ENCODE peak calls at places on chromosomes 5 and 9, in five cellular contexts. A, E, L, V and W are unnamed samples.

GRCh38 chr5:31378136-31378535 is 153.8 kb downstream of the DROSHA start:
- DNase-seq in V (no peak), A (no peak), E (no peak), L (no peak), W (no peak)

GRCh38 chr5:6774673-6775327 is 61.6 kb downstream of the TENT4A start:
- DNase-seq in L (no peak), V (peak; percentile 13), E (no peak), A (no peak), W (no peak)

GRCh38 chr9:123387686-123388085 is 31.7 kb downstream of the CRB2 start:
- DNase-seq in L (no peak), E (no peak), V (no peak), A (no peak), W (no peak)

GRCh38 chr5:60248900-60249299 is 355.4 kb upstream of the PDE4D start:
- DNase-seq in L (no peak), A (peak; percentile 38), V (no peak), E (no peak), W (no peak)

GRCh38 chr5:19733612-19734495 is 254.1 kb downstream of the CDH18 start:
- DNase-seq in L (no peak), V (no peak), A (no peak), E (no peak), W (no peak)

GRCh38 chr5:15326471-15326870 is 173.5 kb upstream of the FBXL7 start:
- DNase-seq in V (no peak), L (no peak), E (peak; percentile 36), A (no peak), W (no peak)

GRCh38 chr9:12923472-12924009 is 148.7 kb downstream of the LURAP1L start:
- DNase-seq in E (peak; percentile 99), L (peak; percentile 97), V (peak; percentile 95), A (no peak), W (no peak)

GRCh38 chr9:125747053-125747764 is at the start of gene PBX3:
- DNase-seq in L (no peak), E (peak; percentile 38), V (peak; percentile 48), A (peak; percentile 46), W (peak; percentile 78)

GRCh38 chr5:157659886-157660660 is 7.8 kb upstream of the SOX30 start:
- DNase-seq in V (no peak), A (no peak), L (no peak), E (no peak), W (no peak)

GRCh38 chr5:129639331-129639730 is 108.6 kb upstream of the MINAR2 start:
- DNase-seq in L (no peak), E (no peak), V (no peak), A (no peak), W (no peak)

GRCh38 chr5:37578176-37578575 is 199.1 kb downstream of the WDR70 start:
- DNase-seq in V (no peak), L (no peak), A (no peak), E (no peak), W (no peak)

GRCh38 chr5:135246605-135246922 is 152.5 kb downstream of the MACROH2A1 start:
- DNase-seq in V (no peak), E (no peak), A (no peak), L (no peak), W (no peak)

GRCh38 chr5:135246923-135247795 is 151.9 kb downstream of the MACROH2A1 start:
- DNase-seq in L (peak; percentile 67), E (peak; percentile 90), A (no peak), V (peak; percentile 91), W (no peak)

GRCh38 chr5:135243194-135244191 is 155.5 kb downstream of the MACROH2A1 start:
- DNase-seq in L (no peak), V (no peak), A (no peak), E (no peak), W (no peak)

GRCh38 chr5:135244620-135245021 is 154.4 kb downstream of the MACROH2A1 start:
- DNase-seq in A (peak; percentile 26), V (no peak), L (no peak), E (no peak), W (no peak)

GRCh38 chr5:135245521-135246499 is 153.2 kb downstream of the MACROH2A1 start:
- DNase-seq in V (peak; percentile 71), E (peak; percentile 42), L (no peak), A (peak; percentile 36), W (no peak)
- TF ChIP-seq CTCF in V (no peak), E (no peak), L (no peak), A (no peak), W (no peak)

GRCh38 chr9:101977614-101978210 is 239.3 kb upstream of the GRIN3A start:
- DNase-seq in L (no peak), A (no peak), E (peak; percentile 44), V (peak; percentile 55), W (no peak)
- TF ChIP-seq CTCF in L (peak; percentile 56), A (peak; percentile 82), E (peak; percentile 58), V (peak; percentile 52), W (no peak)

GRCh38 chr9:127934248-127934647 is 3.4 kb downstream of the DPM2 start:
- DNase-seq in L (no peak), V (no peak), E (no peak), A (no peak), W (no peak)
- TF ChIP-seq CTCF in L (no peak), V (no peak), E (no peak), A (no peak), W (no peak)

GRCh38 chr5:72109625-72110024 is 2.4 kb downstream of the MAP1B start:
- DNase-seq in E (no peak), A (no peak), L (no peak), V (peak; percentile 55), W (no peak)
- TF ChIP-seq CTCF in E (no peak), A (no peak), L (no peak), V (peak; percentile 10), W (no peak)

DNA sequence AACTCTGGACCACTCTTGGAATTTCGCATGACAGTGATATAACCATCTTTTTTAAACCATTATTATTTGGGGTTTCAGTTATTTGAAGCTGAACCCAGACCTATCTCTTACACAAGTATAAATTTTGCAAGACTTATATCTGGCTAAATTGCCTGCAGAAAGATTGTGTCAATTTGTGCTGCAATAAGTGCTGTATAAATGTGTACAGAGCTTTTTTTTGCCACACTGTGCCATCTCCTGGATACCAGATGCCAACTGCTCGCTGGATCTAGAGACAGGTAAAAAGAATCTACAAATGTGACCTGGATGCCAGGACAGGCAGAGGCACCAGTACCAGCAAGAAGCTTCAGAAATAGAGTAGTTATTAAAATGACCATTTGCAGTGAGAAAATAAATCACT is 25.9 kb upstream of the TTC39B start:
- DNase-seq in A (no peak), V (no peak), E (no peak), L (no peak), W (no peak)
- TF ChIP-seq CTCF in A (no peak), V (no peak), E (no peak), L (no peak), W (no peak)